ENCODE peak calls at places on chromosomes 5 and 9, in seven cellular contexts. R is mammary epithelial cell, K is lower leg skin, G is dorsolateral prefrontal cortex, M is AG04449, F is progenitor cell of endocrine pancreas, D is upper lobe of right lung. X is an unnamed sample.

GRCh38 chr9:131608469-131609115 is 63.3 kb downstream of the PRRT1B start:
- DNase-seq in R (peak; percentile 81), K (peak; percentile 62), F (no peak), G (peak; percentile 67), M (peak; percentile 54), D (no peak), X (peak; percentile 40)

GRCh38 chr5:38816083-38817030 is 29.5 kb upstream of the OSMR start:
- DNase-seq in F (no peak), D (no peak), G (no peak), R (peak; percentile 94), M (no peak), K (no peak), X (no peak)

GRCh38 chr9:118331622-118332045 is 627.4 kb downstream of the TLR4 start:
- DNase-seq in D (no peak), F (no peak), K (no peak), M (no peak), R (peak; percentile 89), G (no peak), X (no peak)

GRCh38 chr5:14487896-14488570 is 93.6 kb upstream of the OTULINL start:
- DNase-seq in G (no peak), M (no peak), R (no peak), F (no peak), K (no peak), D (no peak), X (no peak)

GRCh38 chr9:2628926-2629325 is 7.3 kb downstream of the VLDLR start:
- DNase-seq in G (no peak), R (no peak), D (no peak), F (no peak), M (no peak), K (no peak), X (no peak)

GRCh38 chr9:81427870-81428269 is 261.5 kb downstream of the TLE1 start:
- DNase-seq in G (no peak), M (no peak), F (no peak), D (no peak), K (no peak), R (no peak), X (no peak)

GRCh38 chr5:35811108-35811741 is 45.5 kb upstream of the IL7R start:
- DNase-seq in G (no peak), K (no peak), F (no peak), R (peak; percentile 20), D (no peak), M (no peak), X (no peak)

GRCh38 chr5:59174248-59174844 is 591.5 kb downstream of the RAB3C start:
- DNase-seq in M (peak; percentile 59), K (no peak), R (peak; percentile 35), G (no peak), D (no peak), F (no peak), X (no peak)

GRCh38 chr9:112020680-112021596 is 124.3 kb downstream of the UGCG start:
- DNase-seq in F (no peak), M (no peak), G (no peak), K (no peak), D (no peak), R (peak; percentile 89), X (no peak)

GRCh38 chr9:76181020-76181641 is 213.1 kb downstream of the RFK start:
- DNase-seq in D (no peak), M (peak; percentile 38), R (peak; percentile 79), F (no peak), K (no peak), G (no peak), X (no peak)

GRCh38 chr9:34370970-34371880 is 5.5 kb downstream of the MYORG start:
- DNase-seq in R (no peak), K (no peak), D (no peak), G (no peak), F (no peak), M (no peak), X (no peak)

GRCh38 chr9:108477538-108478006 is 378.2 kb downstream of the ACTL7B start:
- DNase-seq in F (no peak), G (no peak), R (peak; percentile 78), K (no peak), M (peak; percentile 45), D (no peak), X (no peak)

GRCh38 chr5:26691486-26691885 is 346.9 kb downstream of the CDH9 start:
- DNase-seq in M (no peak), D (no peak), K (no peak), F (no peak), R (no peak), G (no peak), X (no peak)

DNA sequence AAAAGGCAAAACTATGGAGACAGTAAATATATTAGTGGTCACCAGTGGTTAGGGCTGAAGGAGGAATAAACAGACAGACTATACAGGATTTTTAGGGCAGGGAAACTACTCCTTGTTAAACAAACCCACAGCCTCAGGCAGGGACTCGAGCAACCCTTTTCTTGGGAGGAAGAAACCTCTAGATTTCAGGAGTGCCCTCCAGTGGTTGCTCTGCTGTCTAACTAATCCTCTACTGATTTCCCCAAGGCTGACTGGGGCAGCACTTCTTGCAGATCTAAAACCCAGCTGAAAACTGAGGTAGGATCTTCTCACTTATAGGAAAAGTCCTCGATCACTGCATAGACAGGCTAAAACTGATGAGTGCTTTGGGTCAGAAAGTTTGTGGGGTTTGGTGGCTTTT is 176.8 kb downstream of the ISOC1 start:
- DNase-seq in F (no peak), D (no peak), G (no peak), K (no peak), R (peak; percentile 5), M (no peak), X (no peak)
- TF ChIP-seq CTCF in F (peak; percentile 23), D (no peak), G (no peak), K (no peak), R (peak; percentile 50), M (peak; percentile 9), X (no peak)

GRCh38 chr9:93379051-93379450 is 72.4 kb upstream of the FAM120A start:
- DNase-seq in R (no peak), M (no peak), F (no peak), K (no peak), D (no peak), G (no peak), X (no peak)
- TF ChIP-seq CTCF in R (peak; percentile 26), M (no peak), F (peak; percentile 41), K (no peak), D (peak; percentile 12), G (no peak), X (no peak)

GRCh38 chr9:121598167-121599000 is 53.0 kb upstream of the DAB2IP start:
- DNase-seq in R (no peak), F (peak; percentile 78), D (peak; percentile 91), G (no peak), M (peak; percentile 67), K (peak; percentile 79), X (no peak)

GRCh38 chr9:121597693-121598166 is 53.7 kb upstream of the DAB2IP start:
- DNase-seq in G (no peak), R (no peak), K (no peak), M (no peak), D (no peak), F (no peak), X (no peak)

GRCh38 chr9:121599186-121599871 is 52.1 kb upstream of the DAB2IP start:
- DNase-seq in M (no peak), G (peak; percentile 64), F (peak; percentile 87), R (peak; percentile 32), K (no peak), D (peak; percentile 96), X (no peak)

GRCh38 chr9:121601234-121601633 is 50.2 kb upstream of the DAB2IP start:
- DNase-seq in M (no peak), K (no peak), G (no peak), F (no peak), D (no peak), R (peak; percentile 54), X (no peak)

DNA sequence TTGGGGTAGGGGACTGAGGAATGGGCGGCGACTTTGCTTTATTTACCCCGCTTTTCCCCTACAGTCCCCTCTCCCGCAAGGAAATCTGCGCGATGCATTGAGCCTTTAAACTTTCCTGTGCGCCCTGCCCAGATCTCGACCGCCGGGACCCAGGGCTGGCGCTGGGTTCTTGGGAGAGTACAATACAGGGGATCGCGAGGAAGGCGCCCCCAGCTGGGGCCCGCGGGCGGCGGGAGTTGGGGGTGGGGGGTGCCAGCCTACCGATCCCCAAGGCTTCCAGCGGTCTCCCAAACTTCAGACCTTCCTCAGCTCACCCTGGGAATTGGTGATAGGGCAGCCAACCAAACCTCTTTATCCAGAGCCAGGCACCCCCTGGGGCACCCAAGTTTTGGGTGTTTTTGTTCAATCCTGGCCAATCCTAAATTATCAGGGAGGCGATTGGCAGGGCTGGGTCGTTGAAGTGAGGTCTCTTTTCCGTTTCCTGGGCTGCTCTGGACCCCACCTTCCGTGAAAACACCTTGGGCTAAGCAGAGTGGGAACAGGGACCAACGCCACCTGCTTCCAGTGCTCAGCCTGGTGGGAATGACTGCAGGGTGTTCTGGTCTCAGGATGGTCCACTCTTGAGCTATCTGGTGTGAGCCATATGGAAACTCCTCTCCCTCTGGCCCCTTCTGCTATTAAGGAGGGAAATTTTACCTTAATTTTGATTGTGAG is 51.4 kb upstream of the DAB2IP start:
- DNase-seq in D (no peak), F (no peak), M (no peak), R (no peak), G (no peak), K (no peak), X (no peak)
- TF ChIP-seq CTCF in D (no peak), F (no peak), M (no peak), R (no peak), G (no peak), K (no peak), X (no peak)

GRCh38 chr9:128190013-128190412 is 1.4 kb downstream of the CIZ1 start:
- DNase-seq in D (no peak), G (no peak), R (no peak), K (no peak), M (no peak), F (no peak), X (no peak)

GRCh38 chr9:128192601-128193371 is 1.4 kb upstream of the CIZ1 start:
- DNase-seq in F (no peak), R (peak; percentile 89), D (peak; percentile 91), K (peak; percentile 88), G (peak; percentile 63), M (no peak), X (peak; percentile 58)

GRCh38 chr9:128190516-128191405 is 611 bp downstream of the CIZ1 start:
- DNase-seq in M (no peak), K (no peak), G (peak; percentile 56), F (no peak), R (peak; percentile 14), D (no peak), X (no peak)

GRCh38 chr9:128193469-128194096 is 2.2 kb upstream of the CIZ1 start:
- DNase-seq in F (no peak), R (no peak), D (no peak), G (no peak), M (no peak), K (no peak), X (no peak)

DNA sequence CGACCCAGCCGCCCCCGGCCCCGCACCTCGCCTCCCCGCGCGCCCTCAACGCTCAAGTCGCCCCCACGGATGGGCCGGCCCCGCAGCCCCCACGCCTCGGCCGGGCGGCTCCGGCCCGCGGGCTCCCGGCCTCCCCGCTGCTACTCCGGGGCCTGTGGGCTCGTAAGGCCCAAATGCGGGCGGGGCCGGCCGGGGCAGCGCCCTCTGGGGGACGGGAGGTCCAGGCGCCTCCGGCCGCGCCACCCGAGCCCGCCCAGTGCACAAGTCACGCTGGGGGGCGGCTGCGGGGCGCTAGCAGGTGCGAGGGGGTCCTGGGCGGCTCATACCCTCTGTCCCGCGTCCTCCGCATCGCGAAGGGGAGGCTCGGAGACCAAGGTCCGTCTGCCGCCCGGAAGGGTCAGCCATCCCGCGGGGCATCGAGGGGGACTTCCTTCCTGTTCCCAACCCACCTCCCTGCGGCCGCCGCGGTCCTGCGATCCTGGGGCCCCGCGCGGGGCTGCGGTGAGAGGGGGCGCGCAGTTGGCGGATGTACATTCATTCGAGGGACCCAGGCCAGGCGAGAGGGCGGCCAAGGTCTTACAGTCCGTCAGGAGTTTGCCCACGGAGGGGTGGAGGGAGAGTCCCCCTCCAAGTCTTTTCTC is at the start of gene CIZ1:
- DNase-seq in M (no peak), D (peak; percentile 92), R (peak; percentile 63), F (peak; percentile 75), K (no peak), G (peak; percentile 83), X (no peak)
- TF ChIP-seq CTCF in M (peak; percentile 80), D (peak; percentile 78), R (peak; percentile 72), F (peak; percentile 90), K (no peak), G (peak; percentile 68), X (peak; percentile 72)